ENCODE peak calls at places on chromosomes 5 and 9, in six cellular contexts. A, V, M, N, W and P are unnamed samples.

GRCh38 chr9:128254855-128255759 is 20.7 kb downstream of the GOLGA2 start:
- DNase-seq in V (peak; percentile 95), W (peak; percentile 65), M (no peak), A (peak; percentile 16), N (peak; percentile 36), P (no peak)

GRCh38 chr5:113271015-113271414 is 163.8 kb downstream of the TSSK1B start:
- DNase-seq in N (no peak), W (no peak), A (no peak), M (no peak), V (peak; percentile 13), P (no peak)

GRCh38 chr5:38536968-38537367 is 19.5 kb downstream of the LIFR start:
- DNase-seq in N (no peak), A (no peak), W (no peak), M (no peak), V (no peak), P (no peak)

GRCh38 chr5:32785639-32786216 is 74.6 kb downstream of the NPR3 start:
- DNase-seq in N (no peak), V (no peak), W (no peak), A (peak; percentile 7), M (no peak), P (no peak)

GRCh38 chr9:116232425-116233159 is 79.0 kb downstream of the PAPPA start:
- DNase-seq in V (no peak), A (no peak), W (no peak), N (no peak), M (peak; percentile 48), P (no peak)

GRCh38 chr9:94867842-94868312 is 141.4 kb downstream of the AOPEP start:
- DNase-seq in V (no peak), W (no peak), N (no peak), M (peak; percentile 66), A (no peak), P (no peak)

GRCh38 chr5:9835121-9835770 is 205.1 kb upstream of the TAS2R1 start:
- DNase-seq in N (no peak), M (no peak), V (peak; percentile 83), W (no peak), A (no peak), P (no peak)

GRCh38 chr5:107668154-107668932 is 2.4 kb downstream of the EFNA5 start:
- DNase-seq in V (no peak), A (no peak), M (no peak), W (no peak), N (no peak), P (no peak)

GRCh38 chr9:88874391-88874790 is 116.9 kb upstream of the S1PR3 start:
- DNase-seq in A (no peak), N (no peak), M (no peak), W (no peak), V (no peak), P (no peak)

GRCh38 chr9:75855509-75855908 is 35.0 kb upstream of the PCSK5 start:
- DNase-seq in W (no peak), A (peak; percentile 18), V (peak; percentile 65), N (no peak), M (no peak), P (no peak)

GRCh38 chr9:136626740-136627642 is 35.7 kb upstream of the EGFL7 start:
- DNase-seq in A (no peak), V (peak; percentile 84), M (no peak), W (no peak), N (no peak), P (no peak)

GRCh38 chr5:139633295-139634027 is 14.7 kb upstream of the CXXC5 start:
- DNase-seq in W (peak; percentile 72), V (peak; percentile 88), M (no peak), A (no peak), N (peak; percentile 54), P (peak; percentile 81)

GRCh38 chr5:172749881-172750608 is 20.9 kb downstream of the DUSP1 start:
- DNase-seq in W (peak; percentile 62), M (no peak), V (no peak), N (no peak), A (no peak), P (peak; percentile 92)

GRCh38 chr9:33042528-33042927 is 17.5 kb downstream of the DNAJA1 start:
- DNase-seq in A (no peak), W (no peak), N (no peak), M (no peak), V (no peak), P (no peak)

GRCh38 chr9:81671880-81672280 is 17.5 kb downstream of the TLE1 start:
- DNase-seq in N (peak; percentile 58), M (no peak), A (no peak), W (peak; percentile 89), V (no peak), P (peak; percentile 90)

GRCh38 chr5:34660444-34660843 is 4.3 kb downstream of the RAI14 start:
- DNase-seq in N (no peak), W (no peak), V (no peak), A (no peak), M (no peak), P (no peak)

GRCh38 chr5:178436326-178436940 is 153.8 kb downstream of the COL23A1 start:
- DNase-seq in W (no peak), A (no peak), N (no peak), V (peak; percentile 20), M (no peak), P (peak; percentile 38)

GRCh38 chr5:178434016-178434761 is 156.0 kb downstream of the COL23A1 start:
- DNase-seq in V (peak; percentile 28), A (no peak), W (no peak), M (no peak), N (no peak), P (peak; percentile 62)

GRCh38 chr5:178434851-178435250 is 155.3 kb downstream of the COL23A1 start:
- DNase-seq in M (no peak), V (peak; percentile 33), W (no peak), N (no peak), A (no peak), P (peak; percentile 36)

GRCh38 chr5:178437296-178438075 is 152.7 kb downstream of the COL23A1 start:
- DNase-seq in A (no peak), N (no peak), W (no peak), V (peak; percentile 31), M (no peak), P (peak; percentile 53)

DNA sequence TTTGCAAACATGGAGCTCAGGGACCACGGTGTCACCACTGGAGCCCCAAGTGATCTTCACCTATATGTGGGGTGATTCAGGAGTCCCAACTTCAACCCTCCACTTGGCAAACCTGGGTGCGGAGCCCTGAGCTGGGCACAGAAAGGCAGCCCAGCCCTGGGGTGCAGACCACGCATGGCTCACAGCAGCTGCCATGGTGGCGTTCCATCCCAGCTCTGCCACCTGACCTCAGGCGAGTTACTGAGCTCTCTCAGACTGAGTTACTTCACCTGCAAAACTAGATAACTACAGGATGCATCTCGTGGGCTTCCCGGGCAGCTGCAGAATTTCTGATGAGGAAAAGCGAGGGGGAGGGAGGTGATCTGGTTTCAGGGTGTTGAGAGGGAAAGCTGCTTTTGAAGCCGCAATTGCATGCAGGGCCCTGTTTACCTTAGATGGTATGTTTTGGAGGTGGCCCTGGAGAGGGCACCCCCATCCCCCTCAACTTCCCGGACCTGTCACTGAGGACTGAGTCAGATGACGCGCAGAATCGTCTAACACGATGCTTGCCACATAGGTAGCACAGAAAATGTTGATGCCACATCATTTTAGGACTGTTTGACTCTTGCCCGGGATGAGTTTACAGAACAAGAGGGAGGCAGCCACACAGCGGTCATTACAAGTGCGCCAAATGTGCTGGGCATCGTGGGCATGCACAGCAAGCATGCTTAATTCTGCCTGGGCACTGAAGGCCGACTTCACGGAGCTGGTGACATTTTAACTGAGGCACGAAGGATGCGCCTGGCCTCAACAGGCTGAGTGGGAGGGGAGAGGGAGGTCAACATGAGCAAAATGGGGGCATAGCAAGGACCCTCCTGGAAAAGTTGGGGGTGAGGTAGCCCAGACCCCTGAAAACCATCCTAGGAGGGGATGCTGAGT is 154.6 kb downstream of the COL23A1 start:
- DNase-seq in M (no peak), V (peak; percentile 29), W (no peak), N (no peak), A (no peak), P (peak; percentile 60)
- H3K27ac ChIP-seq in M (no peak overlapping the region), V (no peak overlapping the region), W (no peak overlapping the region), N (no peak overlapping the region), A (no peak overlapping the region), P (no peak overlapping the region)

DNA sequence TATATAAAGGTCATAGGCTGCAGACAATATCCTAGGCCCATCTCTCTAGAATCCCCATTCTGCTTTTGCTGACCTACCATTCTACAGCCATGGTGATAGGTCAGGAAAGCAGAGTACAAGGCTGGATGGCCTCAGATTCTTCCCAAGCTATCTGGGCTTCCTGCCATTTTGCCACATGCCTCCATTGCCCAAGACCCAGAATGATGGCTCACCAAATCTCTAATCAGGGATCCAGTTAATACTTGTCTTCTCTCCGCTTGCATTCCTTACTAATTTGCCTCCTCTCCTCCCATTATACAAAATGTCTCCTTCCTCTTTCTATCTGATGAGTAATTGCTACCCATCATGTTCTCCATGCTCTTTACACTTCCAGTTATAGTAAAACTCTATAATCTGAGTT is 22.7 kb upstream of the NDUFS4 start:
- DNase-seq in M (no peak), N (no peak), W (no peak), V (no peak), A (no peak), P (no peak)
- H3K4me3 ChIP-seq in M (no peak overlapping the region), N (no peak overlapping the region), W (no peak overlapping the region), V (no peak overlapping the region), A (no peak overlapping the region), P (no peak overlapping the region)

GRCh38 chr5:134003957-134004625 is 684 bp downstream of the VDAC1 start:
- DNase-seq in W (peak; percentile 65), V (peak; percentile 68), N (peak; percentile 33), M (no peak), A (no peak), P (peak; percentile 86)

GRCh38 chr5:134007581-134008256 is 2.9 kb upstream of the VDAC1 start:
- DNase-seq in V (peak; percentile 87), N (no peak), M (no peak), W (no peak), A (no peak), P (no peak)

GRCh38 chr5:134006119-134006514 is 1.3 kb upstream of the VDAC1 start:
- DNase-seq in V (peak; percentile 70), N (no peak), M (no peak), A (no peak), W (no peak), P (no peak)

GRCh38 chr5:134004626-134005414 is at the start of gene VDAC1:
- DNase-seq in V (peak; percentile 89), A (peak; percentile 56), W (peak; percentile 84), M (peak; percentile 26), N (peak; percentile 69), P (peak; percentile 94)

DNA sequence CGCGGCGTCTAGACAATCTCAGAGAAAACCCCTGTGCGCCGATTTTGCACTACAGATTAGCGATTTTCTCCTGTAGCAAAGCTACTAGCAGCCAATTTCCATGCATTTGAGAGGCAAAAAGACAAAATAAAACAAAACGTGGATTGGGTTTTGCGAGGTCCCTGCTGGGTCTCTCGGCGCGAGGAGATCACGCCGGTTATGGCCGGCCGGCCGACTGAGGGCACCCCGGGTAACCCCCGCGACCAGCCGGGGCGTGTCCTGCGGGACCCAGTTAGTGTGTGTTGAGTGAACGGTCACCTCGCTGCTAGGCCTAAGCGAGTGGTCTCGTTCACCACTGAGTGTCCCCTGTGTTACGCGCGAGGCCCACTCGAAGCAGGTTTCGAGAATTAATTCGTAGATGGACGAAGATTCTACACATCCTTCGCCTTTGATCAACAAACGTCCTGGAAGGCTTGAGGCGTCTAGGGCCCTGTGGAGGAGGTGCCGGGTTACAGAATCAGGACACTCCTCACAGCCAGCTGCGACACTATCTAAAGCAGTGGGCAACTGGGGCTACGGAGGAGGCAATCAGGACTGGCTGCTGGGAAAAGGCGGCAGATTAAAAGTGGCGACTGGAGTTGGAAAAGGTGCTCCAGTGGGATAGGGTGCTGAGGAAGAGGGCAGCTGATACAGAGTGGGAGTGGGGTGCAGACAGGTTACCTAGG is 792 bp upstream of the VDAC1 start:
- DNase-seq in W (peak; percentile 42), V (peak; percentile 85), N (peak; percentile 19), A (no peak), M (no peak), P (peak; percentile 81)
- TF ChIP-seq CTCF in W (no peak), V (no peak), N (no peak), A (no peak), M (no peak), P (no peak)

GRCh38 chr9:35958104-35958825 is at the start of gene OR2S2:
- DNase-seq in A (no peak), M (no peak), N (no peak), V (no peak), W (no peak), P (no peak)
- H3K27ac ChIP-seq in A (no peak within 1 kb of the TSS), M (no peak within 1 kb of the TSS), N (no peak within 1 kb of the TSS), V (no peak within 1 kb of the TSS), W (no peak within 1 kb of the TSS), P (no peak within 1 kb of the TSS)